ENCODE peak calls at places on chromosomes 7 and 10, in ten cellular contexts. G is AG10803; V is spleen; A is activated CD4-positive, alpha-beta T cell treated with anti-CD3 and anti-CD28 coated beads, Interleukin-2, amount 10 ng/mL, durations not matched to agents 7 days and 5 days; E is stimulated activated CD4-positive, alpha-beta T cell treated with anti-CD3 and anti-CD28 coated beads, Interleukin-1b, Interleukin-23, amount 100 ng/mL, for 1 hour; B is stimulated activated CD8-positive, alpha-beta memory T cell treated with anti-CD3 and anti-CD28 coated beads, Interleukin-12 subunit alpha, Interleukin-12 subunit beta, amount 100 ng/mL, for 1 hour; Z is amniotic epithelial cell; L is activated T-helper 1 cell treated with anti-CD3 and anti-CD28 coated beads, Interleukin-12 subunit alpha, Interleukin-12 subunit beta, Interleukin-2, Interleukin-4 antibody, amounts not matched to agents 30 ng/mL and 10 ng/mL and 1 ng/mL, durations not matched to agents 14 hours and 24 hours and 36 hours; I is epithelial cell of esophagus; H is tibial nerve. M is an unnamed sample.

GRCh38 chr10:94623572-94623971 is 60.0 kb upstream of the CYP2C18 start:
- DNase-seq in V (no peak), G (no peak), Z (peak), E (no peak), A (no peak), B (no peak), L (no peak), I (no peak), H (no peak), M (no peak)

GRCh38 chr7:136049117-136049516 is 72.0 kb upstream of the MTPN start:
- DNase-seq in G (no peak), I (no peak), Z (peak), L (no peak), A (no peak), E (no peak), B (no peak), H (no peak), V (no peak), M (no peak)

GRCh38 chr7:102094311-102094710 is 192.4 kb upstream of the SH2B2 start:
- DNase-seq in E (no peak), H (no peak), Z (no peak), L (no peak), V (no peak), G (peak), B (no peak), I (no peak), A (no peak), M (no peak)

GRCh38 chr10:30154561-30154960 is 95.2 kb upstream of the JCAD start:
- DNase-seq in L (no peak), G (no peak), Z (no peak), A (no peak), V (no peak), I (no peak), E (no peak), B (no peak), H (no peak), M (no peak)

GRCh38 chr10:24952701-24953349 is 419 bp upstream of the PRTFDC1 start:
- DNase-seq in Z (peak), B (peak), H (peak), E (peak), G (peak), V (peak), I (peak), A (peak), L (peak), M (no peak)

GRCh38 chr10:113704637-113705343 is 25.1 kb downstream of the CASP7 start:
- DNase-seq in E (no peak), Z (peak), B (no peak), L (no peak), G (peak), V (no peak), H (peak), A (peak), I (peak), M (no peak)

GRCh38 chr10:129758591-129759021 is 205.5 kb downstream of the EBF3 start:
- DNase-seq in I (no peak), H (no peak), G (no peak), Z (no peak), B (no peak), E (no peak), V (peak), L (no peak), A (peak), M (peak)

GRCh38 chr7:127648986-127649385 is 3.0 kb upstream of the SND1 start:
- DNase-seq in G (no peak), H (no peak), V (no peak), E (no peak), L (no peak), I (no peak), A (no peak), B (no peak), Z (no peak), M (no peak)

GRCh38 chr10:91313761-91314520 is 93.5 kb downstream of the PCGF5 start:
- DNase-seq in E (no peak), H (no peak), I (peak), V (no peak), L (no peak), A (no peak), B (no peak), Z (peak), G (peak), M (no peak)

GRCh38 chr7:133436014-133436428 is 183.1 kb downstream of the EXOC4 start:
- DNase-seq in Z (peak), G (peak), H (peak), A (no peak), V (no peak), B (no peak), I (peak), L (no peak), E (no peak), M (no peak)

GRCh38 chr7:27137603-27138410 is 5.7 kb downstream of the HOXA5 start:
- DNase-seq in A (no peak), G (no peak), L (no peak), I (no peak), E (no peak), B (no peak), Z (no peak), V (no peak), H (no peak), M (no peak)

GRCh38 chr10:127888526-127889312 is 4.0 kb downstream of the CLRN3 start:
- DNase-seq in Z (no peak), V (no peak), B (no peak), I (no peak), H (no peak), L (no peak), E (no peak), G (no peak), A (no peak), M (no peak)

GRCh38 chr10:130045091-130045652 is 65.5 kb downstream of the C10orf143 start:
- DNase-seq in B (no peak), A (no peak), H (no peak), E (no peak), I (no peak), Z (no peak), V (no peak), G (peak), L (no peak), M (peak)

GRCh38 chr10:114389429-114389828 is 14.9 kb downstream of the AFAP1L2 start:
- DNase-seq in A (no peak), V (no peak), G (no peak), L (no peak), H (peak), I (peak), B (no peak), Z (peak), E (no peak), M (no peak)

GRCh38 chr10:99659868-99660366 is 608 bp downstream of the ENTPD7 start:
- DNase-seq in L (no peak), G (no peak), Z (no peak), B (no peak), E (no peak), V (peak), H (no peak), A (no peak), I (peak), M (no peak)

GRCh38 chr10:11189581-11190376 is 172.1 kb downstream of the CELF2 start:
- DNase-seq in G (no peak), H (no peak), I (no peak), E (no peak), A (no peak), V (no peak), B (no peak), Z (no peak), L (no peak), M (no peak)

GRCh38 chr7:22726849-22727792 is at the start of gene IL6:
- DNase-seq in V (peak), I (peak), E (no peak), G (peak), L (no peak), H (peak), Z (peak), B (no peak), A (peak), M (peak)

GRCh38 chr7:151990567-151990966 is 34.3 kb downstream of the GALNTL5 start:
- DNase-seq in G (no peak), I (peak), E (no peak), Z (no peak), H (no peak), L (no peak), V (no peak), A (no peak), B (no peak), M (no peak)

GRCh38 chr10:47231414-47231813 is 68.6 kb upstream of the GDF10 start:
- DNase-seq in B (no peak), Z (no peak), V (no peak), E (no peak), I (no peak), G (no peak), A (no peak), L (no peak), H (no peak), M (no peak)

GRCh38 chr7:158073845-158074840 is 513.5 kb downstream of the PTPRN2 start:
- DNase-seq in H (no peak), E (no peak), Z (no peak), I (no peak), G (no peak), A (no peak), L (no peak), V (peak), B (no peak), M (peak)

GRCh38 chr7:134936893-134937520 is 49.3 kb upstream of the AGBL3 start:
- DNase-seq in I (no peak), L (no peak), A (no peak), G (peak), V (no peak), B (no peak), E (no peak), Z (no peak), H (no peak), M (no peak)

GRCh38 chr10:22927163-22927562 is 690 bp upstream of the ARMC3 start:
- DNase-seq in H (no peak), G (no peak), B (no peak), I (no peak), V (no peak), Z (no peak), E (no peak), L (no peak), A (no peak), M (no peak)

GRCh38 chr7:101167645-101168411 is 2.5 kb upstream of the VGF start:
- DNase-seq in A (no peak), E (no peak), Z (no peak), I (no peak), V (no peak), B (no peak), L (no peak), G (no peak), H (no peak), M (no peak)

GRCh38 chr10:127157506-127158205 is 38.7 kb downstream of the INSYN2A start:
- DNase-seq in A (no peak), E (no peak), H (no peak), V (no peak), Z (no peak), G (peak), L (no peak), I (no peak), B (no peak), M (no peak)

GRCh38 chr10:125054664-125055273 is 105.6 kb downstream of the CTBP2 start:
- DNase-seq in A (no peak), H (no peak), G (no peak), E (no peak), Z (no peak), L (no peak), I (no peak), V (no peak), B (no peak), M (no peak)

GRCh38 chr10:74153123-74153522 is 2.1 kb downstream of the ADK start:
- DNase-seq in G (peak), V (no peak), B (no peak), Z (peak), E (no peak), H (peak), I (peak), A (no peak), L (no peak), M (no peak)

GRCh38 chr10:96560970-96561887 is 25.6 kb downstream of the TM9SF3 start:
- DNase-seq in G (no peak), L (no peak), H (no peak), Z (peak), I (no peak), A (no peak), B (no peak), E (no peak), V (no peak), M (no peak)

GRCh38 chr7:30306977-30307376 is 22.6 kb downstream of the ZNRF2 start:
- DNase-seq in Z (no peak), B (no peak), E (no peak), H (no peak), V (no peak), G (no peak), A (no peak), L (no peak), I (no peak), M (no peak)

GRCh38 chr10:59384761-59385160 is 22.4 kb upstream of the FAM13C start:
- DNase-seq in B (no peak), V (no peak), L (no peak), E (no peak), Z (peak), H (no peak), I (no peak), A (no peak), G (no peak), M (no peak)

GRCh38 chr10:484441-484924 is 205.0 kb downstream of the DIP2C start:
- DNase-seq in Z (peak), V (peak), B (no peak), I (peak), A (peak), E (no peak), L (no peak), G (peak), H (no peak), M (peak)

GRCh38 chr7:148556892-148557291 is 33.7 kb upstream of the C7orf33 start:
- DNase-seq in G (no peak), E (no peak), A (no peak), H (no peak), V (no peak), B (no peak), Z (no peak), L (no peak), I (peak), M (no peak)

GRCh38 chr7:155398944-155399343 is 59.0 kb upstream of the EN2 start:
- DNase-seq in E (no peak), V (peak), G (no peak), I (no peak), L (no peak), B (no peak), A (no peak), Z (no peak), H (no peak), M (no peak)

GRCh38 chr7:100745184-100745583 is 11.8 kb downstream of the ZAN start:
- DNase-seq in A (peak), B (no peak), Z (peak), G (peak), H (peak), I (no peak), E (no peak), V (peak), L (peak), M (no peak)

GRCh38 chr7:134140889-134141867 is 14.0 kb downstream of the LRGUK start:
- DNase-seq in Z (peak), V (peak), A (peak), B (peak), G (peak), I (peak), L (peak), E (peak), H (peak), M (no peak)

GRCh38 chr10:94364480-94364879 is 1.7 kb upstream of the NOC3L start:
- DNase-seq in B (no peak), G (no peak), L (no peak), I (no peak), H (no peak), V (no peak), Z (no peak), A (no peak), E (no peak), M (no peak)

GRCh38 chr10:4319870-4320367 is 506.1 kb upstream of the AKR1E2 start:
- DNase-seq in Z (no peak), A (no peak), E (no peak), L (no peak), V (no peak), B (no peak), I (no peak), H (no peak), G (no peak), M (no peak)

GRCh38 chr7:135801045-135801693 is 52.6 kb upstream of the FAM180A start:
- DNase-seq in A (peak), I (peak), B (peak), G (peak), E (no peak), Z (peak), H (peak), V (no peak), L (peak), M (no peak)

GRCh38 chr7:46494441-46494840 is 573.4 kb upstream of the IGFBP3 start:
- DNase-seq in G (no peak), Z (no peak), V (no peak), H (no peak), A (no peak), I (no peak), E (no peak), L (no peak), B (no peak), M (no peak)

GRCh38 chr7:105782391-105783063 is 93.9 kb downstream of the ATXN7L1 start:
- DNase-seq in Z (peak), A (no peak), L (no peak), I (peak), E (no peak), H (peak), G (peak), V (peak), B (no peak), M (peak)